ENCODE peak calls at places on chromosome 2, in seven cellular contexts. One of them, this sample, is unnamed.
A peak's percentile ranks its signal among the peaks of the same experiment; 100 is the strongest.

GRCh38 chr2:227404575-227404974 is 16.8 kb upstream of the SCYGR1 start:
- DNase-seq in T47D: no peak
- DNase-seq in NCI-H69: no peak
- DNase-seq in NCI-H2171 treated with DMSO at 0.1 percent for 48 hours: no peak
- DNase-seq in AG10803: no peak
- DNase-seq in stimulated activated CD8-positive, alpha-beta memory T cell treated with anti-CD3 and anti-CD28 coated beads, Interleukin-4, amount 100 ng/mL, for 4 hours: no peak
- DNase-seq in RWPE1: no peak
- DNase-seq in this sample: no peak

GRCh38 chr2:175476374-175476773 is 294.9 kb upstream of the ATP5MC3 start:
- DNase-seq in T47D: no peak
- DNase-seq in NCI-H69: no peak
- DNase-seq in NCI-H2171 treated with DMSO at 0.1 percent for 48 hours: no peak
- DNase-seq in AG10803: no peak
- DNase-seq in stimulated activated CD8-positive, alpha-beta memory T cell treated with anti-CD3 and anti-CD28 coated beads, Interleukin-4, amount 100 ng/mL, for 4 hours: no peak
- DNase-seq in RWPE1: no peak
- DNase-seq in this sample: no peak

GRCh38 chr2:240453461-240454030 is 18.1 kb downstream of the GPC1 start:
- DNase-seq in T47D: no peak
- DNase-seq in NCI-H69: peak; percentile 18
- DNase-seq in NCI-H2171 treated with DMSO at 0.1 percent for 48 hours: no peak
- DNase-seq in AG10803: no peak
- DNase-seq in stimulated activated CD8-positive, alpha-beta memory T cell treated with anti-CD3 and anti-CD28 coated beads, Interleukin-4, amount 100 ng/mL, for 4 hours: no peak
- DNase-seq in RWPE1: no peak
- DNase-seq in this sample: no peak

GRCh38 chr2:2850891-2851290 is 519.8 kb upstream of the MYT1L start:
- DNase-seq in T47D: no peak
- DNase-seq in NCI-H69: peak; percentile 9
- DNase-seq in NCI-H2171 treated with DMSO at 0.1 percent for 48 hours: peak; percentile 84
- DNase-seq in AG10803: no peak
- DNase-seq in stimulated activated CD8-positive, alpha-beta memory T cell treated with anti-CD3 and anti-CD28 coated beads, Interleukin-4, amount 100 ng/mL, for 4 hours: no peak
- DNase-seq in RWPE1: no peak
- DNase-seq in this sample: no peak

GRCh38 chr2:28322887-28323483 is 69.7 kb upstream of the FOSL2 start:
- DNase-seq in T47D: no peak
- DNase-seq in NCI-H69: no peak
- DNase-seq in NCI-H2171 treated with DMSO at 0.1 percent for 48 hours: no peak
- DNase-seq in AG10803: peak; percentile 30
- DNase-seq in stimulated activated CD8-positive, alpha-beta memory T cell treated with anti-CD3 and anti-CD28 coated beads, Interleukin-4, amount 100 ng/mL, for 4 hours: no peak
- DNase-seq in RWPE1: no peak
- DNase-seq in this sample: no peak

GRCh38 chr2:219178377-219179175 is 501 bp downstream of the RETREG2 start:
- DNase-seq in T47D: peak; percentile 27
- DNase-seq in NCI-H69: peak; percentile 44
- DNase-seq in NCI-H2171 treated with DMSO at 0.1 percent for 48 hours: peak; percentile 46
- DNase-seq in AG10803: peak; percentile 28
- DNase-seq in stimulated activated CD8-positive, alpha-beta memory T cell treated with anti-CD3 and anti-CD28 coated beads, Interleukin-4, amount 100 ng/mL, for 4 hours: no peak
- DNase-seq in RWPE1: peak; percentile 26
- DNase-seq in this sample: no peak

GRCh38 chr2:2743164-2743571 is 412.1 kb upstream of the MYT1L start:
- DNase-seq in T47D: no peak
- DNase-seq in NCI-H69: peak; percentile 44
- DNase-seq in NCI-H2171 treated with DMSO at 0.1 percent for 48 hours: peak; percentile 74
- DNase-seq in AG10803: peak; percentile 1
- DNase-seq in stimulated activated CD8-positive, alpha-beta memory T cell treated with anti-CD3 and anti-CD28 coated beads, Interleukin-4, amount 100 ng/mL, for 4 hours: no peak
- DNase-seq in RWPE1: peak; percentile 67
- DNase-seq in this sample: peak; percentile 11

GRCh38 chr2:239607795-239608171 is 207.0 kb upstream of the HDAC4 start:
- DNase-seq in T47D: no peak
- DNase-seq in NCI-H69: no peak
- DNase-seq in NCI-H2171 treated with DMSO at 0.1 percent for 48 hours: no peak
- DNase-seq in AG10803: no peak
- DNase-seq in stimulated activated CD8-positive, alpha-beta memory T cell treated with anti-CD3 and anti-CD28 coated beads, Interleukin-4, amount 100 ng/mL, for 4 hours: no peak
- DNase-seq in RWPE1: no peak
- DNase-seq in this sample: no peak

GRCh38 chr2:237299897-237300296 is 114.1 kb downstream of the COL6A3 start:
- DNase-seq in T47D: no peak
- DNase-seq in NCI-H69: peak; percentile 82
- DNase-seq in NCI-H2171 treated with DMSO at 0.1 percent for 48 hours: peak; percentile 87
- DNase-seq in AG10803: peak; percentile 97
- DNase-seq in stimulated activated CD8-positive, alpha-beta memory T cell treated with anti-CD3 and anti-CD28 coated beads, Interleukin-4, amount 100 ng/mL, for 4 hours: no peak
- DNase-seq in RWPE1: peak; percentile 85
- DNase-seq in this sample: peak; percentile 96

GRCh38 chr2:120934221-120934639 is 198.6 kb downstream of the GLI2 start:
- DNase-seq in T47D: no peak
- DNase-seq in NCI-H69: no peak
- DNase-seq in NCI-H2171 treated with DMSO at 0.1 percent for 48 hours: no peak
- DNase-seq in AG10803: no peak
- DNase-seq in stimulated activated CD8-positive, alpha-beta memory T cell treated with anti-CD3 and anti-CD28 coated beads, Interleukin-4, amount 100 ng/mL, for 4 hours: no peak
- DNase-seq in RWPE1: no peak
- DNase-seq in this sample: no peak

GRCh38 chr2:160406591-160407392 is 86.8 kb downstream of the RBMS1 start:
- DNase-seq in T47D: peak; percentile 59
- DNase-seq in NCI-H69: peak; percentile 24
- DNase-seq in NCI-H2171 treated with DMSO at 0.1 percent for 48 hours: peak; percentile 74
- DNase-seq in AG10803: peak; percentile 81
- DNase-seq in stimulated activated CD8-positive, alpha-beta memory T cell treated with anti-CD3 and anti-CD28 coated beads, Interleukin-4, amount 100 ng/mL, for 4 hours: peak; percentile 63
- DNase-seq in RWPE1: no peak
- DNase-seq in this sample: peak; percentile 82

GRCh38 chr2:141714486-141714885 is 416.3 kb downstream of the LRP1B start:
- DNase-seq in T47D: no peak
- DNase-seq in NCI-H69: no peak
- DNase-seq in NCI-H2171 treated with DMSO at 0.1 percent for 48 hours: no peak
- DNase-seq in AG10803: no peak
- DNase-seq in stimulated activated CD8-positive, alpha-beta memory T cell treated with anti-CD3 and anti-CD28 coated beads, Interleukin-4, amount 100 ng/mL, for 4 hours: no peak
- DNase-seq in RWPE1: no peak
- DNase-seq in this sample: no peak

GRCh38 chr2:241496904-241497877 is 11.2 kb downstream of the STK25 start:
- DNase-seq in T47D: no peak
- DNase-seq in NCI-H69: peak; percentile 48
- DNase-seq in NCI-H2171 treated with DMSO at 0.1 percent for 48 hours: no peak
- DNase-seq in AG10803: no peak
- DNase-seq in stimulated activated CD8-positive, alpha-beta memory T cell treated with anti-CD3 and anti-CD28 coated beads, Interleukin-4, amount 100 ng/mL, for 4 hours: no peak
- DNase-seq in RWPE1: no peak
- DNase-seq in this sample: no peak

GRCh38 chr2:7773362-7773973 is 856.3 kb downstream of the RNF144A start:
- DNase-seq in T47D: peak; percentile 56
- DNase-seq in NCI-H69: no peak
- DNase-seq in NCI-H2171 treated with DMSO at 0.1 percent for 48 hours: no peak
- DNase-seq in AG10803: peak; percentile 72
- DNase-seq in stimulated activated CD8-positive, alpha-beta memory T cell treated with anti-CD3 and anti-CD28 coated beads, Interleukin-4, amount 100 ng/mL, for 4 hours: no peak
- DNase-seq in RWPE1: peak; percentile 17
- DNase-seq in this sample: peak; percentile 51

GRCh38 chr2:226115102-226115831 is 684.4 kb downstream of the IRS1 start:
- DNase-seq in T47D: no peak
- DNase-seq in NCI-H69: peak; percentile 7
- DNase-seq in NCI-H2171 treated with DMSO at 0.1 percent for 48 hours: no peak
- DNase-seq in AG10803: peak; percentile 92
- DNase-seq in stimulated activated CD8-positive, alpha-beta memory T cell treated with anti-CD3 and anti-CD28 coated beads, Interleukin-4, amount 100 ng/mL, for 4 hours: no peak
- DNase-seq in RWPE1: peak; percentile 92
- DNase-seq in this sample: peak; percentile 94

GRCh38 chr2:26011990-26012856 is 21.7 kb upstream of the RAB10 start:
- DNase-seq in T47D: peak; percentile 83
- DNase-seq in NCI-H69: peak; percentile 3
- DNase-seq in NCI-H2171 treated with DMSO at 0.1 percent for 48 hours: no peak
- DNase-seq in AG10803: peak; percentile 40
- DNase-seq in stimulated activated CD8-positive, alpha-beta memory T cell treated with anti-CD3 and anti-CD28 coated beads, Interleukin-4, amount 100 ng/mL, for 4 hours: no peak
- DNase-seq in RWPE1: peak; percentile 55
- DNase-seq in this sample: peak; percentile 85

GRCh38 chr2:144674071-144674470 is 154.2 kb upstream of the ZEB2 start:
- DNase-seq in T47D: no peak
- DNase-seq in NCI-H69: no peak
- DNase-seq in NCI-H2171 treated with DMSO at 0.1 percent for 48 hours: no peak
- DNase-seq in AG10803: no peak
- DNase-seq in stimulated activated CD8-positive, alpha-beta memory T cell treated with anti-CD3 and anti-CD28 coated beads, Interleukin-4, amount 100 ng/mL, for 4 hours: no peak
- DNase-seq in RWPE1: no peak
- DNase-seq in this sample: no peak

GRCh38 chr2:126866451-126866850 is 32.2 kb upstream of the TEX51 start:
- DNase-seq in T47D: no peak
- DNase-seq in NCI-H69: no peak
- DNase-seq in NCI-H2171 treated with DMSO at 0.1 percent for 48 hours: no peak
- DNase-seq in AG10803: no peak
- DNase-seq in stimulated activated CD8-positive, alpha-beta memory T cell treated with anti-CD3 and anti-CD28 coated beads, Interleukin-4, amount 100 ng/mL, for 4 hours: no peak
- DNase-seq in RWPE1: no peak
- DNase-seq in this sample: no peak

GRCh38 chr2:3211971-3212362 is 165.7 kb downstream of the EIPR1 start:
- DNase-seq in T47D: no peak
- DNase-seq in NCI-H69: no peak
- DNase-seq in NCI-H2171 treated with DMSO at 0.1 percent for 48 hours: no peak
- DNase-seq in AG10803: no peak
- DNase-seq in stimulated activated CD8-positive, alpha-beta memory T cell treated with anti-CD3 and anti-CD28 coated beads, Interleukin-4, amount 100 ng/mL, for 4 hours: no peak
- DNase-seq in RWPE1: no peak
- DNase-seq in this sample: no peak

GRCh38 chr2:211766689-211767088 is 771.9 kb downstream of the ERBB4 start:
- DNase-seq in T47D: peak; percentile 95
- DNase-seq in NCI-H69: peak; percentile 31
- DNase-seq in NCI-H2171 treated with DMSO at 0.1 percent for 48 hours: no peak
- DNase-seq in AG10803: no peak
- DNase-seq in stimulated activated CD8-positive, alpha-beta memory T cell treated with anti-CD3 and anti-CD28 coated beads, Interleukin-4, amount 100 ng/mL, for 4 hours: no peak
- DNase-seq in RWPE1: peak; percentile 10
- DNase-seq in this sample: peak; percentile 36

GRCh38 chr2:10377747-10378085 is 70.4 kb downstream of the ODC1 start:
- DNase-seq in T47D: no peak
- DNase-seq in NCI-H69: no peak
- DNase-seq in NCI-H2171 treated with DMSO at 0.1 percent for 48 hours: no peak
- DNase-seq in AG10803: no peak
- DNase-seq in stimulated activated CD8-positive, alpha-beta memory T cell treated with anti-CD3 and anti-CD28 coated beads, Interleukin-4, amount 100 ng/mL, for 4 hours: no peak
- DNase-seq in RWPE1: no peak
- DNase-seq in this sample: no peak

GRCh38 chr2:13821255-13821880 is 811.1 kb upstream of the LRATD1 start:
- DNase-seq in T47D: no peak
- DNase-seq in NCI-H69: no peak
- DNase-seq in NCI-H2171 treated with DMSO at 0.1 percent for 48 hours: no peak
- DNase-seq in AG10803: peak; percentile 84
- DNase-seq in stimulated activated CD8-positive, alpha-beta memory T cell treated with anti-CD3 and anti-CD28 coated beads, Interleukin-4, amount 100 ng/mL, for 4 hours: no peak
- DNase-seq in RWPE1: no peak
- DNase-seq in this sample: peak; percentile 63

GRCh38 chr2:168685619-168686453 is 116.6 kb upstream of the NOSTRIN start:
- DNase-seq in T47D: no peak
- DNase-seq in NCI-H69: peak; percentile 49
- DNase-seq in NCI-H2171 treated with DMSO at 0.1 percent for 48 hours: peak; percentile 93
- DNase-seq in AG10803: no peak
- DNase-seq in stimulated activated CD8-positive, alpha-beta memory T cell treated with anti-CD3 and anti-CD28 coated beads, Interleukin-4, amount 100 ng/mL, for 4 hours: no peak
- DNase-seq in RWPE1: no peak
- DNase-seq in this sample: no peak

GRCh38 chr2:86078801-86079545 is 26.7 kb downstream of the POLR1A start:
- DNase-seq in T47D: peak; percentile 33
- DNase-seq in NCI-H69: peak; percentile 31
- DNase-seq in NCI-H2171 treated with DMSO at 0.1 percent for 48 hours: peak; percentile 87
- DNase-seq in AG10803: peak; percentile 58
- DNase-seq in stimulated activated CD8-positive, alpha-beta memory T cell treated with anti-CD3 and anti-CD28 coated beads, Interleukin-4, amount 100 ng/mL, for 4 hours: peak; percentile 7
- DNase-seq in RWPE1: no peak
- DNase-seq in this sample: peak; percentile 33

GRCh38 chr2:107276034-107276433 is 390.1 kb upstream of the ST6GAL2 start:
- DNase-seq in T47D: peak; percentile 61
- DNase-seq in NCI-H69: no peak
- DNase-seq in NCI-H2171 treated with DMSO at 0.1 percent for 48 hours: no peak
- DNase-seq in AG10803: peak; percentile 2
- DNase-seq in stimulated activated CD8-positive, alpha-beta memory T cell treated with anti-CD3 and anti-CD28 coated beads, Interleukin-4, amount 100 ng/mL, for 4 hours: no peak
- DNase-seq in RWPE1: no peak
- DNase-seq in this sample: no peak

GRCh38 chr2:25234756-25235155 is 66.4 kb upstream of the POMC start:
- DNase-seq in T47D: peak; percentile 1
- DNase-seq in NCI-H69: peak; percentile 17
- DNase-seq in NCI-H2171 treated with DMSO at 0.1 percent for 48 hours: no peak
- DNase-seq in AG10803: no peak
- DNase-seq in stimulated activated CD8-positive, alpha-beta memory T cell treated with anti-CD3 and anti-CD28 coated beads, Interleukin-4, amount 100 ng/mL, for 4 hours: no peak
- DNase-seq in RWPE1: no peak
- DNase-seq in this sample: no peak

GRCh38 chr2:229090231-229090630 is 180.9 kb downstream of the PID1 start:
- DNase-seq in T47D: no peak
- DNase-seq in NCI-H69: no peak
- DNase-seq in NCI-H2171 treated with DMSO at 0.1 percent for 48 hours: no peak
- DNase-seq in AG10803: peak; percentile 10
- DNase-seq in stimulated activated CD8-positive, alpha-beta memory T cell treated with anti-CD3 and anti-CD28 coated beads, Interleukin-4, amount 100 ng/mL, for 4 hours: no peak
- DNase-seq in RWPE1: no peak
- DNase-seq in this sample: peak; percentile 33

GRCh38 chr2:225556461-225556860 is 157.0 kb downstream of the NYAP2 start:
- DNase-seq in T47D: peak; percentile 16
- DNase-seq in NCI-H69: peak; percentile 2
- DNase-seq in NCI-H2171 treated with DMSO at 0.1 percent for 48 hours: no peak
- DNase-seq in AG10803: no peak
- DNase-seq in stimulated activated CD8-positive, alpha-beta memory T cell treated with anti-CD3 and anti-CD28 coated beads, Interleukin-4, amount 100 ng/mL, for 4 hours: no peak
- DNase-seq in RWPE1: no peak
- DNase-seq in this sample: no peak

GRCh38 chr2:94987074-94988020 is 38.2 kb upstream of the MAL start:
- DNase-seq in T47D: no peak
- DNase-seq in NCI-H69: no peak
- DNase-seq in NCI-H2171 treated with DMSO at 0.1 percent for 48 hours: no peak
- DNase-seq in AG10803: no peak
- DNase-seq in stimulated activated CD8-positive, alpha-beta memory T cell treated with anti-CD3 and anti-CD28 coated beads, Interleukin-4, amount 100 ng/mL, for 4 hours: no peak
- DNase-seq in RWPE1: no peak
- DNase-seq in this sample: no peak

GRCh38 chr2:43038720-43039099 is 187.7 kb downstream of the ZFP36L2 start:
- DNase-seq in T47D: no peak
- DNase-seq in NCI-H69: no peak
- DNase-seq in NCI-H2171 treated with DMSO at 0.1 percent for 48 hours: no peak
- DNase-seq in AG10803: no peak
- DNase-seq in stimulated activated CD8-positive, alpha-beta memory T cell treated with anti-CD3 and anti-CD28 coated beads, Interleukin-4, amount 100 ng/mL, for 4 hours: no peak
- DNase-seq in RWPE1: no peak
- DNase-seq in this sample: no peak

GRCh38 chr2:35846-36245 is 10.5 kb downstream of the FAM110C start:
- DNase-seq in T47D: peak; percentile 91
- DNase-seq in NCI-H69: peak; percentile 2
- DNase-seq in NCI-H2171 treated with DMSO at 0.1 percent for 48 hours: no peak
- DNase-seq in AG10803: no peak
- DNase-seq in stimulated activated CD8-positive, alpha-beta memory T cell treated with anti-CD3 and anti-CD28 coated beads, Interleukin-4, amount 100 ng/mL, for 4 hours: no peak
- DNase-seq in RWPE1: no peak
- DNase-seq in this sample: peak; percentile 24

GRCh38 chr2:69565431-69565839 is 78.1 kb downstream of the AAK1 start:
- DNase-seq in T47D: peak; percentile 55
- DNase-seq in NCI-H69: peak; percentile 46
- DNase-seq in NCI-H2171 treated with DMSO at 0.1 percent for 48 hours: peak; percentile 4
- DNase-seq in AG10803: no peak
- DNase-seq in stimulated activated CD8-positive, alpha-beta memory T cell treated with anti-CD3 and anti-CD28 coated beads, Interleukin-4, amount 100 ng/mL, for 4 hours: peak; percentile 30
- DNase-seq in RWPE1: peak; percentile 14
- DNase-seq in this sample: no peak